ENCODE peak calls at places on chromosomes 16 and 17, in seven cellular contexts. J is suprapubic skin; D is heart left ventricle; U is aorta; S is stomach; T is GM23338; P is effector memory CD4-positive, alpha-beta T cell. Z is an unnamed sample.

GRCh38 chr17:82058230-82058854 is 6.6 kb downstream of the GPS1 start:
- DNase-seq in P (no peak), J (no peak), D (no peak), S (peak; percentile 42), U (no peak), T (peak; percentile 6), Z (no peak)

GRCh38 chr17:70767102-70767701 is 597.9 kb downstream of the KCNJ2 start:
- DNase-seq in J (no peak), P (no peak), U (no peak), S (no peak), D (no peak), T (peak; percentile 60), Z (no peak)

GRCh38 chr16:85289760-85290625 is 177.7 kb upstream of the CIBAR2 start:
- DNase-seq in J (no peak), T (no peak), U (no peak), P (no peak), D (no peak), S (no peak), Z (no peak)

GRCh38 chr17:1629647-1630310 is 1.1 kb upstream of the SLC43A2 start:
- DNase-seq in T (peak; percentile 85), J (no peak), P (peak; percentile 48), D (peak; percentile 70), S (peak; percentile 84), U (peak; percentile 86), Z (no peak)

GRCh38 chr17:79325707-79326106 is 251.1 kb downstream of the ENGASE start:
- DNase-seq in U (peak; percentile 61), D (no peak), T (peak; percentile 69), S (no peak), P (no peak), J (no peak), Z (no peak)

GRCh38 chr17:7988750-7989178 is 13.7 kb upstream of the GUCY2D start:
- DNase-seq in T (peak; percentile 79), P (peak; percentile 28), D (peak; percentile 53), U (no peak), J (peak; percentile 18), S (no peak), Z (peak; percentile 66)

GRCh38 chr17:21001813-21002221 is 41.0 kb downstream of the USP22 start:
- DNase-seq in P (no peak), D (no peak), U (no peak), J (no peak), T (no peak), S (no peak), Z (no peak)

GRCh38 chr17:17172990-17173389 is 33.1 kb downstream of the PLD6 start:
- DNase-seq in U (no peak), S (no peak), P (no peak), T (no peak), J (no peak), D (no peak), Z (no peak)

GRCh38 chr16:17196526-17196925 is 274.2 kb downstream of the XYLT1 start:
- DNase-seq in U (no peak), S (no peak), P (no peak), J (no peak), D (no peak), T (no peak), Z (no peak)

GRCh38 chr16:49836668-49837067 is 19.2 kb downstream of the ZNF423 start:
- DNase-seq in U (no peak), T (no peak), J (no peak), P (no peak), D (no peak), S (no peak), Z (no peak)

GRCh38 chr16:55568151-55568693 is 1.7 kb downstream of the CAPNS2 start:
- DNase-seq in J (no peak), T (no peak), P (no peak), D (no peak), S (no peak), U (no peak), Z (no peak)

GRCh38 chr17:56142781-56143180 is 10.5 kb upstream of the ANKFN1 start:
- DNase-seq in S (no peak), D (no peak), U (no peak), J (no peak), T (no peak), P (no peak), Z (no peak)

GRCh38 chr16:4319454-4319853 is 3.6 kb downstream of the GLIS2 start:
- DNase-seq in D (no peak), P (peak; percentile 35), J (no peak), S (peak; percentile 46), U (peak; percentile 85), T (no peak), Z (no peak)

GRCh38 chr16:10770907-10771306 is 27.3 kb downstream of the NUBP1 start:
- DNase-seq in U (no peak), J (no peak), S (no peak), T (no peak), P (no peak), D (no peak), Z (no peak)

GRCh38 chr16:13453938-13454553 is 465.9 kb upstream of the ERCC4 start:
- DNase-seq in U (no peak), D (no peak), S (peak; percentile 33), P (no peak), J (no peak), T (peak; percentile 82), Z (no peak)

GRCh38 chr17:66431910-66432309 is 129.5 kb downstream of the PRKCA start:
- DNase-seq in P (no peak), T (no peak), S (no peak), U (no peak), D (no peak), J (no peak), Z (no peak)

GRCh38 chr17:41492771-41493170 is 3.1 kb upstream of the KRT36 start:
- DNase-seq in U (peak; percentile 41), S (no peak), P (no peak), D (peak; percentile 34), J (no peak), T (no peak), Z (no peak)

GRCh38 chr16:2513405-2514332 is at the start of gene ATP6V0C:
- DNase-seq in P (peak; percentile 88), T (peak; percentile 96), U (peak; percentile 97), D (peak; percentile 91), S (peak; percentile 97), J (peak; percentile 97), Z (peak; percentile 67)

GRCh38 chr16:66382966-66383299 is 16.4 kb downstream of the CDH5 start:
- DNase-seq in T (peak; percentile 65), D (no peak), P (no peak), U (no peak), J (no peak), S (no peak), Z (no peak)

GRCh38 chr17:9022553-9023388 is 1.5 kb downstream of the NTN1 start:
- DNase-seq in T (peak; percentile 63), U (peak; percentile 82), P (no peak), J (peak; percentile 80), D (peak; percentile 23), S (no peak), Z (no peak)

GRCh38 chr16:9089660-9090059 is 1.8 kb upstream of the HAPSTR1 start:
- DNase-seq in T (no peak), D (no peak), P (no peak), S (no peak), U (no peak), J (no peak), Z (no peak)

GRCh38 chr16:67372664-67373063 is 20.6 kb downstream of the TPPP3 start:
- DNase-seq in S (no peak), U (no peak), T (peak; percentile 47), D (no peak), P (no peak), J (no peak), Z (no peak)

GRCh38 chr17:40124279-40125141 is 2.7 kb downstream of the MSL1 start:
- DNase-seq in D (no peak), S (no peak), J (no peak), P (no peak), T (peak; percentile 73), U (no peak), Z (no peak)

GRCh38 chr16:68656771-68657170 is 11.7 kb downstream of the CDH3 start:
- DNase-seq in J (no peak), U (no peak), S (no peak), T (no peak), D (no peak), P (no peak), Z (no peak)

GRCh38 chr17:63519972-63520882 is 2.9 kb upstream of the KCNH6 start:
- DNase-seq in J (no peak), D (no peak), T (peak; percentile 19), S (no peak), P (no peak), U (no peak), Z (no peak)

GRCh38 chr16:12425134-12425941 is 378.3 kb downstream of the CPPED1 start:
- DNase-seq in J (no peak), U (no peak), P (no peak), T (peak; percentile 37), S (no peak), D (no peak), Z (no peak)

GRCh38 chr17:17151055-17151454 is 55.1 kb downstream of the PLD6 start:
- DNase-seq in D (no peak), U (no peak), S (no peak), P (no peak), T (no peak), J (no peak), Z (no peak)

GRCh38 chr16:48430890-48431289 is 45.7 kb upstream of the SIAH1 start:
- DNase-seq in J (no peak), D (no peak), U (no peak), P (no peak), S (no peak), T (no peak), Z (no peak)
- H3K4me3 ChIP-seq in J (no peak overlapping the region), D (no peak overlapping the region), U (no peak overlapping the region), P (no peak overlapping the region), S (no peak overlapping the region), T (no peak overlapping the region), Z (no peak overlapping the region)

GRCh38 chr17:68719431-68719830 is 118.3 kb upstream of the FAM20A start:
- DNase-seq in U (no peak), S (no peak), D (no peak), T (no peak), P (no peak), J (no peak), Z (no peak)
- H3K4me3 ChIP-seq in U (no peak overlapping the region), S (no peak overlapping the region), D (no peak overlapping the region), T (no peak overlapping the region), P (no peak overlapping the region), J (no peak overlapping the region), Z (no peak overlapping the region)

DNA sequence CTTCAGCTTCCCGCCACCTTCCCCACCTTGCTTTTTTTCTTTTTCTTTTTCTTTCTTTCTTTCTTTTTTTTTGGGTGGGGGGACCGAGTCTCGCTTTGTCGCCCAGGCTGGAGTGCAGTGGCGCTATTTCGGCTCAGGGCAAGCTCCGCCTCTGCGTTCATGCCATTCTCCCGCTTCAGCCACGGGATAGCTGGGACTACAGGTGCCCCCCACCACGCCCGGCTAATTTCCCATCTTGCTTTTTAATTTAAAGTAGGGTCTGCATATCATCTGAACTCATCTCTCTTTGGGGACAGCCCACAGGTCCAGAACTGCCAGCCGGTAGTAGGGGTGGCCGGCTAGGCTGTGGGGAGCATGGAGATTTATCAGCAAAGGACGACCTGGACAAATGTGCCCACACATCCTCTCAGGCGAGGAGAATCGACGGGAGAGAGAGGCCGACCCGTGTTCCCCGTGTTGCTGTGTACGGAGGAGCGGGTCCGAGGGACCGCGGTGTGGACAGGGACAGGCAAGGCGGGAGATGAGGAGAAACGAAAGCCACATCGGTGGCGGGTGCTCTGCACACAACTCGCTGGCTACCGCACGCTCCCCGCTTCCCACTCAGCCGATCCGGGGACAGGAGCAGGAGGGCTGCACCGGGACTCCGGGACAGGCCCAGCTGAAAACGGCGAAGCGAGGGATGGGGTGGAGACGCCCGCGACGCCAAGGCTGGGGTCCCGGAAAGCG is 2.4 kb downstream of the MT1M start:
- DNase-seq in P (no peak), S (no peak), D (no peak), U (no peak), T (peak; percentile 46), J (no peak), Z (no peak)
- H3K4me3 ChIP-seq in P (no peak overlapping the region), S (peak overlapping the region; percentile 8), D (peak overlapping the region; percentile 28), U (no peak overlapping the region), T (peak overlapping the region; percentile 53), J (peak overlapping the region; percentile 36), Z (no peak overlapping the region)

GRCh38 chr16:7405166-7405565 is 72.5 kb downstream of the RBFOX1 start:
- DNase-seq in S (peak; percentile 27), J (no peak), P (no peak), D (peak; percentile 53), T (peak; percentile 45), U (no peak), Z (no peak)
- H3K4me3 ChIP-seq in S (no peak overlapping the region), J (no peak overlapping the region), P (no peak overlapping the region), D (no peak overlapping the region), T (no peak overlapping the region), U (no peak overlapping the region), Z (no peak overlapping the region)

Z was measured in GM12864.